ENCODE peak calls at places on chromosome 11, in four cellular contexts. One of them, this sample, is unnamed.

GRCh38 chr11:95065336-95065735 is 1.4 kb upstream of the SRSF8 start:
- DNase-seq in K562: no peak
- DNase-seq in GM12878: no peak
- DNase-seq in HepG2: no peak
- DNase-seq in this sample: no peak

GRCh38 chr11:99015634-99016454 is 4.9 kb upstream of the CNTN5 start:
- DNase-seq in K562: peak; percentile 51
- DNase-seq in GM12878: peak; percentile 19
- DNase-seq in HepG2: peak; percentile 40
- DNase-seq in this sample: peak; percentile 48

GRCh38 chr11:132914600-132914999 is 617.7 kb downstream of the OPCML start:
- DNase-seq in K562: no peak
- DNase-seq in GM12878: no peak
- DNase-seq in HepG2: no peak
- DNase-seq in this sample: no peak

GRCh38 chr11:107707807-107708206 is 4.0 kb downstream of the SLN start:
- DNase-seq in K562: no peak
- DNase-seq in GM12878: no peak
- DNase-seq in HepG2: no peak
- DNase-seq in this sample: no peak

GRCh38 chr11:81772161-81772560 is 961.5 kb downstream of the FAM181B start:
- DNase-seq in K562: no peak
- DNase-seq in GM12878: no peak
- DNase-seq in HepG2: no peak
- DNase-seq in this sample: peak; percentile 20

GRCh38 chr11:60880635-60881282 is 13.4 kb downstream of the ZP1 start:
- DNase-seq in K562: no peak
- DNase-seq in GM12878: no peak
- DNase-seq in HepG2: peak; percentile 96
- DNase-seq in this sample: no peak

GRCh38 chr11:58577441-58578135 is 1.3 kb upstream of the ZFP91 start:
- DNase-seq in K562: no peak
- DNase-seq in GM12878: peak; percentile 66
- DNase-seq in HepG2: peak; percentile 33
- DNase-seq in this sample: no peak

GRCh38 chr11:118621071-118621815 is 13.8 kb downstream of the PHLDB1 start:
- DNase-seq in K562: peak; percentile 89
- DNase-seq in GM12878: no peak
- DNase-seq in HepG2: peak; percentile 85
- DNase-seq in this sample: peak; percentile 93

GRCh38 chr11:115439385-115439784 is 64.8 kb downstream of the CADM1 start:
- DNase-seq in K562: no peak
- DNase-seq in GM12878: no peak
- DNase-seq in HepG2: no peak
- DNase-seq in this sample: no peak

GRCh38 chr11:101717621-101718020 is 133.8 kb upstream of the TRPC6 start:
- DNase-seq in K562: no peak
- DNase-seq in GM12878: no peak
- DNase-seq in HepG2: no peak
- DNase-seq in this sample: no peak

GRCh38 chr11:106152013-106152412 is 74.6 kb downstream of the AASDHPPT start:
- DNase-seq in K562: no peak
- DNase-seq in GM12878: no peak
- DNase-seq in HepG2: no peak
- DNase-seq in this sample: no peak

GRCh38 chr11:6229911-6230310 is 4.5 kb downstream of the FHIP1B start:
- DNase-seq in K562: no peak
- DNase-seq in GM12878: no peak
- DNase-seq in HepG2: peak; percentile 29
- DNase-seq in this sample: no peak

GRCh38 chr11:114075891-114076441 is 16.5 kb downstream of the ZBTB16 start:
- DNase-seq in K562: peak; percentile 61
- DNase-seq in GM12878: no peak
- DNase-seq in HepG2: peak; percentile 15
- DNase-seq in this sample: peak; percentile 72

GRCh38 chr11:19861171-19861570 is 148.5 kb downstream of the NAV2 start:
- DNase-seq in K562: no peak
- DNase-seq in GM12878: no peak
- DNase-seq in HepG2: no peak
- DNase-seq in this sample: no peak

GRCh38 chr11:33582636-33583325 is 117.8 kb downstream of the C11orf91 start:
- DNase-seq in K562: no peak
- DNase-seq in GM12878: no peak
- DNase-seq in HepG2: no peak
- DNase-seq in this sample: no peak

GRCh38 chr11:44899959-44900358 is 50.7 kb downstream of the TP53I11 start:
- DNase-seq in K562: peak; percentile 62
- DNase-seq in GM12878: peak; percentile 11
- DNase-seq in HepG2: peak; percentile 5
- DNase-seq in this sample: peak; percentile 63

GRCh38 chr11:9529333-9529648 is 44.2 kb upstream of the WEE1 start:
- DNase-seq in K562: peak; percentile 77
- DNase-seq in GM12878: no peak
- DNase-seq in HepG2: no peak
- DNase-seq in this sample: peak; percentile 66

GRCh38 chr11:45089251-45089650 is 57.2 kb upstream of the PRDM11 start:
- DNase-seq in K562: no peak
- DNase-seq in GM12878: no peak
- DNase-seq in HepG2: no peak
- DNase-seq in this sample: no peak

GRCh38 chr11:17651061-17651460 is 68.3 kb upstream of the MYOD1 start:
- DNase-seq in K562: no peak
- DNase-seq in GM12878: no peak
- DNase-seq in HepG2: no peak
- DNase-seq in this sample: no peak

GRCh38 chr11:43010042-43010441 is 301.8 kb upstream of the API5 start:
- DNase-seq in K562: no peak
- DNase-seq in GM12878: no peak
- DNase-seq in HepG2: no peak
- DNase-seq in this sample: no peak

DNA sequence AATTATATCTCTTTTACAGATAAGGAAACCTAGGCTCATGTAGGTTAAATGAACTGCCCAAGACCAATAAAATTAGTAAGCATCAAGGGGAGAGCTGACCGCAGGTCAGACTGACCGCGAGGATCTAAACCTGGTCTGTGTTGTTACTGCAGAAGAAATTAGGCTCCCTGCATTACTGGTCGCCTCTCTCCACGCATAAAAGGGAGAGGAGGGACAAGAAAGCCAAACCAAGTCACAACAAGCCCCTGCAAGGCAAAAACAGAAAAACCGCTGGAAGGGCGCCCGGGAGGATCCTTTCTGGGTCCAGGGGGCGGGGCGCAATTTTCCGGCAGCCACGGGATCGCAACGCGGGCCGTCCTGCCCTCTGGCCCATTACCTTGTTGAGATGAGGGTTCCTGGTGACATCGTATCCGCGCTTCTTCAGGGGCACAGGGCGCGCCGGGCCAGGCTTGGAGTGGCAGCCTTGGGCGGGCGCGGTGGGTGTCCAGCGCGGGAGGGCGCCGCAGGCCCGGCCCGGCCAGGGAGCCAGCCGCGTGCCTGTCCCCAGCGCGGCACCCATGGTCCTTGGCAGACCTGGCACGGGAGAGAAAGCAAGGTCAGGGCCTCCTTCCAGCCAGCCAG is 920 bp downstream of the ME3 start:
- DNase-seq in K562: no peak
- DNase-seq in GM12878: no peak
- DNase-seq in HepG2: no peak
- DNase-seq in this sample: no peak
- TF ChIP-seq SMC3 in K562: no peak
- TF ChIP-seq SMC3 in GM12878: no peak
- TF ChIP-seq SMC3 in HepG2: no peak
- TF ChIP-seq SMC3 in this sample: peak; percentile 7

DNA sequence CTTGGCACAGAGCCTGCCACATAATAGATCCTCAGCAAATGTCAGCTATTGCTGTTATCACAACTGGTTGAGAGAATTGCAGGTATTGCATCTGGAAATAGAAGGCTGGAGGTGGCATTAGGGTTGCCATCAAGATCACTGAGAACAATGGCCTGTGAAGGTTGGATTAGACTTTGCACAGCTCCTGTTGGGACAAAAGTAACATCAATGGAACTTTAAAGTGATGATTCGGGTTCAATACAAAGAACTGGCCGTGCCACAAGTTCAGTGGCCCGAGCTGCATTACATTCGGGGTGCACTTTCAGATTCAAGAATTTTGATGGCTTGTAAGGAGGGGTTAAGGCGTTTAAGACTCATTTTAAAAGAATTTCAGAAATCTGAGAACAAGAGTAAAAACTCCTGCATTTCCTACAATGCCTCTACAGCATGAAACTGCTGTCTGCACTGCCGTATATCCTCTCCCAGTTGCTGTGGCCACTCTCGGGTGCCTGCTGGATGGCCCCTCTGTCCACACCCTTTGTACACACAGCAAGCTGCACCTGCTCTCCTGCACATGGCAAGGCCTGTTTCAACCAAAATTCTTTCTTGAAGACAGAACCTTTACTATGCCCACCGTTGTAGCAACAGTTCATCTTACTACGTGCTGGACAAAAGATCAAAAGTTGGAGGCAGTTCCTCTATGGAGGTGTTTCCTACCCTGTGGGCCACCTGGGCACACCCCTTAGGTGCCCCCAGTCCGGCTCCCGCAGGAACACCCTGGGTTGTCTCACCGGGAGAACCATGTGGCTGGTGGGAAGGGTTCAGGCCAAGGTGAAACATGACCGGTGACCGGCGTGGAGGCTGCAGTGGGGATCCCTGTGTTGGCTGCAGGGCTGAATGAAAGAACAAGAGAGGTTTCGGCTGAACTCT is 17.5 kb upstream of the SHANK2 start:
- DNase-seq in K562: no peak
- DNase-seq in GM12878: no peak
- DNase-seq in HepG2: no peak
- DNase-seq in this sample: no peak
- TF ChIP-seq SIN3A in K562: no peak
- TF ChIP-seq SIN3A in GM12878: no peak
- TF ChIP-seq SIN3A in HepG2: no peak
- TF ChIP-seq SIN3A in this sample: no peak

GRCh38 chr11:111365722-111366559 is 13.1 kb downstream of the POU2AF1 start:
- DNase-seq in K562: no peak
- DNase-seq in GM12878: no peak
- DNase-seq in HepG2: peak; percentile 95
- DNase-seq in this sample: no peak

GRCh38 chr11:111366560-111367410 is 12.3 kb downstream of the POU2AF1 start:
- DNase-seq in K562: no peak
- DNase-seq in GM12878: no peak
- DNase-seq in HepG2: no peak
- DNase-seq in this sample: no peak

GRCh38 chr11:111362887-111363411 is 16.1 kb downstream of the POU2AF1 start:
- DNase-seq in K562: no peak
- DNase-seq in GM12878: no peak
- DNase-seq in HepG2: no peak
- DNase-seq in this sample: no peak

GRCh38 chr11:111363985-111364384 is 15.1 kb downstream of the POU2AF1 start:
- DNase-seq in K562: no peak
- DNase-seq in GM12878: no peak
- DNase-seq in HepG2: no peak
- DNase-seq in this sample: no peak

GRCh38 chr11:111364503-111364902 is 14.6 kb downstream of the POU2AF1 start:
- DNase-seq in K562: no peak
- DNase-seq in GM12878: no peak
- DNase-seq in HepG2: no peak
- DNase-seq in this sample: no peak
- H3K4me1 ChIP-seq in K562: no peaks in the 10 kb centered on the region
- H3K4me1 ChIP-seq in GM12878: peaks cover 72% of the 10 kb centered on the region
- H3K4me1 ChIP-seq in HepG2: peaks cover 95% of the 10 kb centered on the region
- H3K4me1 ChIP-seq in this sample: no peaks in the 10 kb centered on the region

GRCh38 chr11:35082322-35083180 is 56.4 kb upstream of the CD44 start:
- DNase-seq in K562: peak; percentile 76
- DNase-seq in GM12878: peak; percentile 83
- DNase-seq in HepG2: no peak
- DNase-seq in this sample: no peak
- TF ChIP-seq SMC3 in K562: no peak
- TF ChIP-seq SMC3 in GM12878: peak; percentile 17
- TF ChIP-seq SMC3 in HepG2: no peak
- TF ChIP-seq SMC3 in this sample: no peak